ENCODE peak calls at places on chromosomes 4 and X, in ten cellular contexts. W, V, M, E, F, Y, O, H, X and K are unnamed samples. For H3K36me3, the result is how much of the 10 kb centered on the place peaks cover.

GRCh38 chr4:86181585-86181984 is 178.3 kb downstream of the MAPK10 start:
- DNase-seq in W (no peak), V (no peak), M (no peak), E (no peak), F (no peak), Y (peak), O (peak), H (peak), X (no peak), K (no peak)

GRCh38 chr4:67770422-67770821 is 16.2 kb upstream of the GNRHR start:
- DNase-seq in W (no peak), V (no peak), M (no peak), E (no peak), F (no peak), Y (no peak), O (no peak), H (no peak), X (no peak), K (no peak)

GRCh38 chrX:139784788-139785187 is 76.8 kb upstream of the MCF2 start:
- DNase-seq in W (no peak), V (no peak), M (no peak), E (no peak), F (no peak), Y (no peak), O (no peak), H (no peak), X (no peak), K (no peak)

GRCh38 chr4:86940176-86940575 is 5.4 kb downstream of the AFF1 start:
- DNase-seq in W (no peak), V (no peak), M (no peak), E (no peak), F (no peak), Y (peak), O (peak), H (peak), X (no peak), K (no peak)

GRCh38 chrX:29107231-29107630 is 520.0 kb downstream of the IL1RAPL1 start:
- DNase-seq in W (no peak), V (no peak), M (no peak), E (no peak), F (no peak), Y (no peak), O (no peak), H (no peak), X (no peak), K (no peak)

GRCh38 chr4:53119685-53120084 is 246.2 kb downstream of the SCFD2 start:
- DNase-seq in W (no peak), V (peak), M (no peak), E (no peak), F (no peak), Y (peak), O (peak), H (peak), X (peak), K (no peak)

GRCh38 chrX:138791551-138791950 is 80.0 kb upstream of the FGF13 start:
- DNase-seq in W (no peak), V (no peak), M (no peak), E (no peak), F (no peak), Y (peak), O (no peak), H (no peak), X (no peak), K (no peak)

GRCh38 chr4:162163892-162164759 is at the start of gene FSTL5:
- DNase-seq in W (no peak), V (peak), M (peak), E (no peak), F (peak), Y (peak), O (peak), H (peak), X (no peak), K (no peak)

GRCh38 chrX:84133023-84133422 is 55.0 kb downstream of the RPS6KA6 start:
- DNase-seq in W (no peak), V (no peak), M (no peak), E (no peak), F (no peak), Y (peak), O (peak), H (peak), X (no peak), K (no peak)

GRCh38 chr4:161595230-161595771 is 568.5 kb downstream of the FSTL5 start:
- DNase-seq in W (no peak), V (no peak), M (no peak), E (no peak), F (no peak), Y (no peak), O (no peak), H (no peak), X (no peak), K (no peak)

DNA sequence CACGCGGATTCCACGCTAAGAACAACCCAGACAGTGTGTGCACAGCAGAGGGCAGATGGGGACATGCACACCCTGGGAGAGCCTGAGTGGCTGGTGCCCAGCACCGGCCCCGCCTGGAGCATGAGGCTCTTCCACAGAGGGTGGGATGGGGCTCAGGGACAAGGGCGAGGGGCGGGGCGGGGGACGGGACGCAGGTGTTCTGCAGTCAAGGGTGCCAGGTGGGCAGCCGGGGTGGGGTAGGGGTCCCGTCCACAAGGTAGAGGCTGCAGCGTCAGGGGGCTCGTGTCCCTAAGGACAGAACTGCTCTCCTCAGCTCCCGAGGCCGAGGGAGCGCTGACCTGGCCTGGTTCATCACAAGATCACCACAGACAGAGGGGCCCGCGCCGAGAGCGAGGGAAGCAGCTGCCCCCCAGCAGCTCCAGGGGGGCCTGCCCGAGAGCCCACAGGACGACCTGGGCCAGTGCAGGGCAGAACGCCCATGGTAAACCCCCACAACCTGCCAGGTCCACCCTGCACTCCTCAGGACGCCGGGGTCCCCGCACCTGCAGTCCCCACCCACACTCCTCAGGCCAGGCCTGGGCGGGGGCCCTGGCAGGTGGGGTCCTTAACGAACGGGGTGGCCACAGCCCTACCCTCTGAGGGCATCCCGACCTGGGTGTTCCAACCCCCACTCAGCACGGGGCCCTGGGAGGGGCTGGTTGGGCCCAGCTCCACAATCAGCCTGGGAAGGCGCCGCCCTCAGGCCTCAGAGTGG is 26.7 kb downstream of the CTBP1 start:
- DNase-seq in W (no peak), V (no peak), M (no peak), E (no peak), F (no peak), Y (no peak), O (no peak), H (no peak), X (no peak), K (no peak)
- H3K36me3 ChIP-seq in W (half or more), V (under half), M (under half), E (under half), F (half or more), Y (under half), O (half or more), H (half or more), X (under half), K (under half)

GRCh38 chrX:41184312-41184711 is 99.1 kb downstream of the USP9X start:
- DNase-seq in W (no peak), V (no peak), M (no peak), E (no peak), F (no peak), Y (no peak), O (no peak), H (no peak), X (no peak), K (no peak)
- H3K36me3 ChIP-seq in W (half or more), V (under half), M (under half), E (under half), F (half or more), Y (under half), O (under half), H (half or more), X (under half), K (under half)

GRCh38 chrX:74284391-74284952 is 19.5 kb upstream of the ZCCHC13 start:
- DNase-seq in W (no peak), V (no peak), M (no peak), E (no peak), F (no peak), Y (no peak), O (no peak), H (no peak), X (no peak), K (no peak)
- H3K36me3 ChIP-seq in W (half or more), V (under half), M (under half), E (under half), F (under half), Y (under half), O (under half), H (half or more), X (under half), K (under half)

GRCh38 chr4:121685257-121685656 is 11.5 kb downstream of the ANXA5 start:
- DNase-seq in W (no peak), V (no peak), M (no peak), E (no peak), F (no peak), Y (no peak), O (peak), H (no peak), X (no peak), K (no peak)
- H3K36me3 ChIP-seq in W (under half), V (under half), M (under half), E (under half), F (half or more), Y (half or more), O (under half), H (half or more), X (under half), K (under half)

GRCh38 chrX:48998391-48998790 is 3.7 kb downstream of the GRIPAP1 start:
- DNase-seq in W (peak), V (no peak), M (no peak), E (no peak), F (no peak), Y (no peak), O (no peak), H (no peak), X (no peak), K (no peak)

GRCh38 chrX:48996969-48997368 is 5.1 kb downstream of the GRIPAP1 start:
- DNase-seq in W (peak), V (no peak), M (no peak), E (no peak), F (no peak), Y (no peak), O (no peak), H (no peak), X (no peak), K (peak)

GRCh38 chrX:48997865-48998264 is 4.2 kb downstream of the GRIPAP1 start:
- DNase-seq in W (no peak), V (no peak), M (no peak), E (no peak), F (no peak), Y (no peak), O (no peak), H (no peak), X (no peak), K (no peak)

GRCh38 chrX:48999030-48999429 is 3.0 kb downstream of the GRIPAP1 start:
- DNase-seq in W (no peak), V (no peak), M (no peak), E (no peak), F (no peak), Y (no peak), O (no peak), H (no peak), X (no peak), K (no peak)

DNA sequence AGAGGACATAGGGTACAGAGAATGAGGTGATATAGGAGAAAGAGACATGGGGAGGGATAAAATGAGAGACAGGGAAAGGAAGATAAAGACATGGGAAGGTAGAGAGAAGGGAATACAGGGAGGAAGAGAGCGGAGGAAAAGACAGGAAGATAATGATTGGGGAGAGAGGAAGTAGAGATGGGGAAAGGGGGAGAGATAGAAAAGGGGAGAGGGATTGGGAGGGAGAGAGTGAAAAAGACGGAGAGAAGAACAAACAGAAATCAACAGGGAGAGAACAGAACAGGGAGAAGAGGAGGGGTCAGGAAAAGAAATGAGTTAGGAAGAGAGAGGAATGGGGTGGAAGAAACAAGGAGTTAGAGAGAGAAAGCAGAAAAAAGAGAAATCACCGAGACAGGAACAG is 4.6 kb downstream of the GRIPAP1 start:
- DNase-seq in W (no peak), V (no peak), M (no peak), E (no peak), F (no peak), Y (no peak), O (no peak), H (no peak), X (no peak), K (no peak)
- H3K36me3 ChIP-seq in W (under half), V (under half), M (under half), E (under half), F (under half), Y (under half), O (under half), H (under half), X (under half), K (under half)

GRCh38 chr4:80015407-80016189 is 57.4 kb downstream of the ANTXR2 start:
- DNase-seq in W (no peak), V (no peak), M (no peak), E (no peak), F (no peak), Y (no peak), O (no peak), H (no peak), X (no peak), K (no peak)

GRCh38 chr4:80011636-80012236 is 61.3 kb downstream of the ANTXR2 start:
- DNase-seq in W (no peak), V (no peak), M (no peak), E (no peak), F (no peak), Y (peak), O (peak), H (peak), X (no peak), K (no peak)

GRCh38 chr4:80014531-80014930 is 58.5 kb downstream of the ANTXR2 start:
- DNase-seq in W (no peak), V (no peak), M (no peak), E (no peak), F (no peak), Y (no peak), O (peak), H (no peak), X (no peak), K (no peak)

GRCh38 chr4:80010316-80010715 is 62.7 kb downstream of the ANTXR2 start:
- DNase-seq in W (no peak), V (no peak), M (no peak), E (no peak), F (no peak), Y (no peak), O (no peak), H (no peak), X (no peak), K (no peak)

DNA sequence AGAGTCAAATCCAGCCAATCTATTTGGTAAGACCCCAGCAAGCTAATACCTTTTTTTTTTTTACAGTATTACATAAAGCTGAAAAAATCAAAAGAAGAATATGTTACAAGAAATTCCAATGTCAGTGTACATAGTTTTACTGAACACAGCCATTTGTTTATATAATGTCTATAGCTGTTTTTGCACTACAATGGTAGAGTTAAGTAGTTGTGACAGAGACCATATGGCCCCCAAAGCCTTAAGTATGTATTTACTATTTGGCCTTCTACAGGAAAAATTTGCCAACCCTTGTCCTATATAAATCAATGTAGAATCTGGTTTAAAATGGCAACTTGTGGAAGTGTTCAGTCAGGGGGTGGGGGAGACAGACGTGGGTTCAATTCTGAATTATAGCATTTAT is 60.7 kb downstream of the ANTXR2 start:
- DNase-seq in W (no peak), V (no peak), M (no peak), E (no peak), F (no peak), Y (no peak), O (no peak), H (peak), X (no peak), K (no peak)
- H3K36me3 ChIP-seq in W (half or more), V (under half), M (under half), E (under half), F (under half), Y (under half), O (under half), H (half or more), X (under half), K (under half)

GRCh38 chr4:99074816-99075215 is 13.8 kb downstream of the ADH5 start:
- DNase-seq in W (no peak), V (no peak), M (peak), E (no peak), F (peak), Y (no peak), O (no peak), H (no peak), X (no peak), K (no peak)

GRCh38 chr4:99067617-99068016 is 21.0 kb downstream of the ADH5 start:
- DNase-seq in W (no peak), V (no peak), M (no peak), E (no peak), F (no peak), Y (no peak), O (no peak), H (no peak), X (no peak), K (no peak)

GRCh38 chr4:99076292-99076976 is 12.2 kb downstream of the ADH5 start:
- DNase-seq in W (no peak), V (no peak), M (no peak), E (no peak), F (no peak), Y (no peak), O (no peak), H (no peak), X (no peak), K (no peak)

GRCh38 chr4:99071159-99071558 is 17.4 kb downstream of the ADH5 start:
- DNase-seq in W (no peak), V (no peak), M (no peak), E (no peak), F (no peak), Y (no peak), O (no peak), H (no peak), X (no peak), K (no peak)
- H3K36me3 ChIP-seq in W (half or more), V (under half), M (under half), E (under half), F (half or more), Y (half or more), O (under half), H (half or more), X (under half), K (under half)

GRCh38 chr4:2744576-2745270 is 11.4 kb downstream of the TNIP2 start:
- DNase-seq in W (no peak), V (no peak), M (no peak), E (no peak), F (peak), Y (no peak), O (no peak), H (no peak), X (no peak), K (no peak)
- H3K36me3 ChIP-seq in W (half or more), V (under half), M (under half), E (under half), F (half or more), Y (under half), O (under half), H (half or more), X (under half), K (under half)

DNA sequence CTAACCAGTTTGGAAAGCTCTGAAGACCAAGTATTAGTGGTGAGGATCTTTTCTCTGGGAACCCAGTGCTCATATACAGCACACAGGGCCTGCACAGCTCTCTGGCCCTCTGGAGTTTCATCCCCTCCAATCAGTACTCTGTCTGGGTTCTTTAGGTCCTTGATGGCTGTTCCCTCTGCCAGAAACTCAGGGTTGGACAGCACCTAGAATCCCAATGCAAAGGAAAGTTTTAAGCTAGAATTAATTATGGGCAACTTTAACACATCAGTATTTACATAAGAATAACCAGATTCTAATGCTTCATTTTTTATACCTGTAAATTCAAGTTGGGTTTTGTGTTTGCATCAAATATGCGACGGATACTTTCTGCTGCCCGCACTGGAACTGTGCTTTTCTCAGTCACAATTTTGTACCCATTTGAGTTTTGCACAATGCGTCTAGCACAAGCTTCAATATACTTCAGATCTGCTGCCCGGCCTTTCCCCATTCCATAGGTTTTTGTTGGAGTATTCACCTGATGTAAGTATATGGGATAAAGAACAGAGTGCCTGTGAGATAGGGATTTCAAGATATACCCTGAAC is 16.8 kb downstream of the UGDH start:
- DNase-seq in W (no peak), V (no peak), M (no peak), E (no peak), F (no peak), Y (no peak), O (no peak), H (no peak), X (no peak), K (no peak)
- H3K36me3 ChIP-seq in W (half or more), V (under half), M (under half), E (under half), F (half or more), Y (half or more), O (under half), H (half or more), X (under half), K (under half)

DNA sequence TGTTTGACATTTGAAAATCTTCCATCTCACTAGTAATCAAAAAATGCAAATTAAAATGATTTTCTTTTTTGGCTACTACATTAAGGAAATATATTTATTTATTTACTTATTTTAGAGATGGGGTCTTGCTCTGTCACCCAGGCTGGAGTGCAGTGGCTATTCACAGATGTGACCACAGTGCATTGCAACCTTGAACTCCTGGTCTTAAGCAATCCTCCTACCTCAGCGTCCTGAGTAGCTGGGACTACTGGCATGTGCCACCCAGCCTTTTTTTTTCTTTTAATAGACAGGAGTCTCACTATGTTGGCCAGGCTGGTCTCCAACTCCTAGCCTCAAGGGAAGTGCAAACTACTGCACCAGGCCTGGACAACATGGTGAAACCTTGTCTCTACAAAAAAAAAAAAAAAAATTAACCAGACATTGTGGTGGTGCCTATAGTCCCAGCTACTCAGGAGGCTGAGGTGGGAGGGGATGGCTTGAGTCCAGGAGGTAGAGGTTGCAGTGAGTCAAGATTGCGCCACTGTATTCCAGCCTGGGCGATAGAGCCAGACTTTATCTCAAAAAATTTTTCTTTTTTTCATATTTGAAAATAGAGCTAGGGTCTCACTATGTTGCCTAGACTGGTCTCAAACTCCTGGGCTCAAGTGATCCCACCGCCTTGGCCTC is 4.4 kb upstream of the SMIM14 start:
- DNase-seq in W (no peak), V (no peak), M (no peak), E (no peak), F (no peak), Y (peak), O (peak), H (no peak), X (no peak), K (no peak)
- H3K36me3 ChIP-seq in W (under half), V (under half), M (under half), E (under half), F (under half), Y (under half), O (under half), H (under half), X (under half), K (under half)